ENCODE peak calls at places on chromosomes 4 and X, in nine cellular contexts. One of them, this sample, is unnamed.

GRCh38 chrX:134544614-134545255 is 84.8 kb downstream of the HPRT1 start:
- DNase-seq in GM18507: no peak
- DNase-seq in NCI-H2029: peak
- DNase-seq in GM12892: no peak
- DNase-seq in mucosa of gallbladder: no peak
- DNase-seq in CD8-positive, alpha-beta T cell: no peak
- DNase-seq in caudate nucleus: no peak
- DNase-seq in stimulated activated CD8-positive, alpha-beta memory T cell treated with anti-CD3 and anti-CD28 coated beads, Interleukin-15, amount 100 ng/mL, for 24 hours: no peak
- DNase-seq in AG04449: no peak
- DNase-seq in this sample: no peak

GRCh38 chr4:100907465-100908454 is 389.9 kb upstream of the EMCN start:
- DNase-seq in CD8-positive, alpha-beta T cell: no peak
- DNase-seq in caudate nucleus: no peak
- DNase-seq in AG04449: no peak
- DNase-seq in stimulated activated CD8-positive, alpha-beta memory T cell treated with anti-CD3 and anti-CD28 coated beads, Interleukin-15, amount 100 ng/mL, for 24 hours: no peak
- DNase-seq in NCI-H2029: no peak
- DNase-seq in GM18507: no peak
- DNase-seq in GM12892: no peak
- DNase-seq in mucosa of gallbladder: no peak
- DNase-seq in this sample: no peak

GRCh38 chrX:50152421-50152820 is 48.4 kb downstream of the AKAP4 start:
- DNase-seq in stimulated activated CD8-positive, alpha-beta memory T cell treated with anti-CD3 and anti-CD28 coated beads, Interleukin-15, amount 100 ng/mL, for 24 hours: no peak
- DNase-seq in mucosa of gallbladder: no peak
- DNase-seq in NCI-H2029: no peak
- DNase-seq in GM12892: no peak
- DNase-seq in caudate nucleus: no peak
- DNase-seq in GM18507: no peak
- DNase-seq in AG04449: no peak
- DNase-seq in CD8-positive, alpha-beta T cell: no peak
- DNase-seq in this sample: no peak

GRCh38 chr4:127268367-127268766 is 364.4 kb upstream of the INTU start:
- DNase-seq in AG04449: no peak
- DNase-seq in caudate nucleus: no peak
- DNase-seq in GM18507: no peak
- DNase-seq in GM12892: no peak
- DNase-seq in stimulated activated CD8-positive, alpha-beta memory T cell treated with anti-CD3 and anti-CD28 coated beads, Interleukin-15, amount 100 ng/mL, for 24 hours: no peak
- DNase-seq in mucosa of gallbladder: no peak
- DNase-seq in CD8-positive, alpha-beta T cell: no peak
- DNase-seq in NCI-H2029: no peak
- DNase-seq in this sample: no peak

GRCh38 chrX:153495362-153495751 is 577 bp downstream of the BGN start:
- DNase-seq in AG04449: no peak
- DNase-seq in CD8-positive, alpha-beta T cell: no peak
- DNase-seq in mucosa of gallbladder: no peak
- DNase-seq in GM12892: no peak
- DNase-seq in NCI-H2029: no peak
- DNase-seq in caudate nucleus: no peak
- DNase-seq in stimulated activated CD8-positive, alpha-beta memory T cell treated with anti-CD3 and anti-CD28 coated beads, Interleukin-15, amount 100 ng/mL, for 24 hours: no peak
- DNase-seq in GM18507: no peak
- DNase-seq in this sample: no peak

GRCh38 chrX:154384284-154384892 is 5.3 kb downstream of the EMD start:
- DNase-seq in AG04449: no peak
- DNase-seq in GM12892: no peak
- DNase-seq in caudate nucleus: no peak
- DNase-seq in mucosa of gallbladder: no peak
- DNase-seq in NCI-H2029: no peak
- DNase-seq in GM18507: no peak
- DNase-seq in stimulated activated CD8-positive, alpha-beta memory T cell treated with anti-CD3 and anti-CD28 coated beads, Interleukin-15, amount 100 ng/mL, for 24 hours: no peak
- DNase-seq in CD8-positive, alpha-beta T cell: no peak
- DNase-seq in this sample: no peak

GRCh38 chr4:141021397-141022194 is 111.7 kb downstream of the RNF150 start:
- DNase-seq in stimulated activated CD8-positive, alpha-beta memory T cell treated with anti-CD3 and anti-CD28 coated beads, Interleukin-15, amount 100 ng/mL, for 24 hours: no peak
- DNase-seq in GM12892: no peak
- DNase-seq in mucosa of gallbladder: no peak
- DNase-seq in CD8-positive, alpha-beta T cell: no peak
- DNase-seq in GM18507: no peak
- DNase-seq in NCI-H2029: no peak
- DNase-seq in AG04449: no peak
- DNase-seq in caudate nucleus: no peak
- DNase-seq in this sample: no peak

GRCh38 chr4:121370729-121371325 is 10.0 kb downstream of the QRFPR start:
- DNase-seq in mucosa of gallbladder: peak
- DNase-seq in GM18507: no peak
- DNase-seq in AG04449: no peak
- DNase-seq in caudate nucleus: no peak
- DNase-seq in stimulated activated CD8-positive, alpha-beta memory T cell treated with anti-CD3 and anti-CD28 coated beads, Interleukin-15, amount 100 ng/mL, for 24 hours: no peak
- DNase-seq in CD8-positive, alpha-beta T cell: no peak
- DNase-seq in NCI-H2029: no peak
- DNase-seq in GM12892: no peak
- DNase-seq in this sample: no peak

GRCh38 chrX:20567108-20567507 is 300.4 kb upstream of the RPS6KA3 start:
- DNase-seq in NCI-H2029: no peak
- DNase-seq in caudate nucleus: no peak
- DNase-seq in AG04449: no peak
- DNase-seq in GM18507: no peak
- DNase-seq in mucosa of gallbladder: no peak
- DNase-seq in CD8-positive, alpha-beta T cell: no peak
- DNase-seq in stimulated activated CD8-positive, alpha-beta memory T cell treated with anti-CD3 and anti-CD28 coated beads, Interleukin-15, amount 100 ng/mL, for 24 hours: no peak
- DNase-seq in GM12892: no peak
- DNase-seq in this sample: no peak

GRCh38 chrX:110162131-110162530 is 155.8 kb downstream of the AMMECR1 start:
- DNase-seq in NCI-H2029: no peak
- DNase-seq in mucosa of gallbladder: no peak
- DNase-seq in caudate nucleus: no peak
- DNase-seq in CD8-positive, alpha-beta T cell: no peak
- DNase-seq in AG04449: no peak
- DNase-seq in stimulated activated CD8-positive, alpha-beta memory T cell treated with anti-CD3 and anti-CD28 coated beads, Interleukin-15, amount 100 ng/mL, for 24 hours: no peak
- DNase-seq in GM18507: no peak
- DNase-seq in GM12892: no peak
- DNase-seq in this sample: no peak

GRCh38 chr4:162015090-162015489 is 148.7 kb downstream of the FSTL5 start:
- DNase-seq in GM12892: no peak
- DNase-seq in GM18507: no peak
- DNase-seq in AG04449: peak
- DNase-seq in mucosa of gallbladder: no peak
- DNase-seq in NCI-H2029: no peak
- DNase-seq in caudate nucleus: no peak
- DNase-seq in CD8-positive, alpha-beta T cell: no peak
- DNase-seq in stimulated activated CD8-positive, alpha-beta memory T cell treated with anti-CD3 and anti-CD28 coated beads, Interleukin-15, amount 100 ng/mL, for 24 hours: no peak
- DNase-seq in this sample: peak

GRCh38 chrX:27842867-27843266 is 35.1 kb downstream of the MAGEB10 start:
- DNase-seq in CD8-positive, alpha-beta T cell: no peak
- DNase-seq in NCI-H2029: no peak
- DNase-seq in GM12892: no peak
- DNase-seq in stimulated activated CD8-positive, alpha-beta memory T cell treated with anti-CD3 and anti-CD28 coated beads, Interleukin-15, amount 100 ng/mL, for 24 hours: no peak
- DNase-seq in AG04449: no peak
- DNase-seq in caudate nucleus: no peak
- DNase-seq in GM18507: no peak
- DNase-seq in mucosa of gallbladder: no peak
- DNase-seq in this sample: no peak

GRCh38 chrX:139202742-139203410 is 327.7 kb upstream of the F9 start:
- DNase-seq in caudate nucleus: no peak
- DNase-seq in NCI-H2029: no peak
- DNase-seq in mucosa of gallbladder: no peak
- DNase-seq in GM12892: no peak
- DNase-seq in AG04449: no peak
- DNase-seq in CD8-positive, alpha-beta T cell: no peak
- DNase-seq in GM18507: no peak
- DNase-seq in stimulated activated CD8-positive, alpha-beta memory T cell treated with anti-CD3 and anti-CD28 coated beads, Interleukin-15, amount 100 ng/mL, for 24 hours: no peak
- DNase-seq in this sample: no peak

GRCh38 chr4:169311643-169312365 is 41.0 kb upstream of the SH3RF1 start:
- DNase-seq in caudate nucleus: no peak
- DNase-seq in GM12892: peak
- DNase-seq in CD8-positive, alpha-beta T cell: no peak
- DNase-seq in NCI-H2029: peak
- DNase-seq in mucosa of gallbladder: no peak
- DNase-seq in GM18507: peak
- DNase-seq in AG04449: no peak
- DNase-seq in stimulated activated CD8-positive, alpha-beta memory T cell treated with anti-CD3 and anti-CD28 coated beads, Interleukin-15, amount 100 ng/mL, for 24 hours: no peak
- DNase-seq in this sample: no peak

GRCh38 chr4:67770422-67770821 is 16.2 kb upstream of the GNRHR start:
- DNase-seq in GM12892: no peak
- DNase-seq in AG04449: no peak
- DNase-seq in caudate nucleus: no peak
- DNase-seq in mucosa of gallbladder: no peak
- DNase-seq in CD8-positive, alpha-beta T cell: no peak
- DNase-seq in stimulated activated CD8-positive, alpha-beta memory T cell treated with anti-CD3 and anti-CD28 coated beads, Interleukin-15, amount 100 ng/mL, for 24 hours: no peak
- DNase-seq in GM18507: no peak
- DNase-seq in NCI-H2029: no peak
- DNase-seq in this sample: no peak

GRCh38 chr4:2650276-2650675 is 105.9 kb downstream of the TNIP2 start:
- DNase-seq in NCI-H2029: no peak
- DNase-seq in stimulated activated CD8-positive, alpha-beta memory T cell treated with anti-CD3 and anti-CD28 coated beads, Interleukin-15, amount 100 ng/mL, for 24 hours: no peak
- DNase-seq in mucosa of gallbladder: no peak
- DNase-seq in caudate nucleus: no peak
- DNase-seq in GM18507: no peak
- DNase-seq in GM12892: no peak
- DNase-seq in AG04449: no peak
- DNase-seq in CD8-positive, alpha-beta T cell: no peak
- DNase-seq in this sample: no peak

GRCh38 chrX:2512501-2512900 is 11.7 kb upstream of the DHRSX start:
- DNase-seq in AG04449: no peak
- DNase-seq in CD8-positive, alpha-beta T cell: no peak
- DNase-seq in GM12892: no peak
- DNase-seq in mucosa of gallbladder: no peak
- DNase-seq in GM18507: no peak
- DNase-seq in NCI-H2029: no peak
- DNase-seq in stimulated activated CD8-positive, alpha-beta memory T cell treated with anti-CD3 and anti-CD28 coated beads, Interleukin-15, amount 100 ng/mL, for 24 hours: no peak
- DNase-seq in caudate nucleus: no peak
- DNase-seq in this sample: no peak

GRCh38 chr4:74770511-74770910 is 23.8 kb downstream of the BTC start:
- DNase-seq in AG04449: no peak
- DNase-seq in stimulated activated CD8-positive, alpha-beta memory T cell treated with anti-CD3 and anti-CD28 coated beads, Interleukin-15, amount 100 ng/mL, for 24 hours: no peak
- DNase-seq in CD8-positive, alpha-beta T cell: no peak
- DNase-seq in GM18507: no peak
- DNase-seq in GM12892: no peak
- DNase-seq in mucosa of gallbladder: no peak
- DNase-seq in caudate nucleus: no peak
- DNase-seq in NCI-H2029: no peak
- DNase-seq in this sample: no peak

GRCh38 chr4:67130411-67130810 is 414.9 kb downstream of the CENPC start:
- DNase-seq in mucosa of gallbladder: no peak
- DNase-seq in GM18507: no peak
- DNase-seq in stimulated activated CD8-positive, alpha-beta memory T cell treated with anti-CD3 and anti-CD28 coated beads, Interleukin-15, amount 100 ng/mL, for 24 hours: no peak
- DNase-seq in NCI-H2029: no peak
- DNase-seq in caudate nucleus: no peak
- DNase-seq in AG04449: no peak
- DNase-seq in GM12892: no peak
- DNase-seq in CD8-positive, alpha-beta T cell: no peak
- DNase-seq in this sample: no peak

GRCh38 chr4:150739591-150739990 is 157.6 kb downstream of the MAB21L2 start:
- DNase-seq in NCI-H2029: no peak
- DNase-seq in AG04449: no peak
- DNase-seq in GM18507: no peak
- DNase-seq in GM12892: no peak
- DNase-seq in CD8-positive, alpha-beta T cell: no peak
- DNase-seq in mucosa of gallbladder: no peak
- DNase-seq in stimulated activated CD8-positive, alpha-beta memory T cell treated with anti-CD3 and anti-CD28 coated beads, Interleukin-15, amount 100 ng/mL, for 24 hours: no peak
- DNase-seq in caudate nucleus: no peak
- DNase-seq in this sample: no peak

GRCh38 chr4:1112174-1112820 is 1.1 kb downstream of the RNF212 start:
- DNase-seq in GM12892: no peak
- DNase-seq in caudate nucleus: no peak
- DNase-seq in mucosa of gallbladder: no peak
- DNase-seq in CD8-positive, alpha-beta T cell: no peak
- DNase-seq in stimulated activated CD8-positive, alpha-beta memory T cell treated with anti-CD3 and anti-CD28 coated beads, Interleukin-15, amount 100 ng/mL, for 24 hours: no peak
- DNase-seq in GM18507: no peak
- DNase-seq in AG04449: no peak
- DNase-seq in NCI-H2029: no peak
- DNase-seq in this sample: no peak

GRCh38 chrX:39212456-39212855 is 411.2 kb downstream of the MID1IP1 start:
- DNase-seq in caudate nucleus: no peak
- DNase-seq in GM18507: no peak
- DNase-seq in AG04449: no peak
- DNase-seq in GM12892: no peak
- DNase-seq in CD8-positive, alpha-beta T cell: no peak
- DNase-seq in mucosa of gallbladder: no peak
- DNase-seq in NCI-H2029: no peak
- DNase-seq in stimulated activated CD8-positive, alpha-beta memory T cell treated with anti-CD3 and anti-CD28 coated beads, Interleukin-15, amount 100 ng/mL, for 24 hours: no peak
- DNase-seq in this sample: no peak

GRCh38 chrX:141857479-141857878 is 19.4 kb downstream of the MAGEC3 start:
- DNase-seq in CD8-positive, alpha-beta T cell: no peak
- DNase-seq in GM12892: no peak
- DNase-seq in GM18507: no peak
- DNase-seq in mucosa of gallbladder: no peak
- DNase-seq in AG04449: no peak
- DNase-seq in NCI-H2029: no peak
- DNase-seq in stimulated activated CD8-positive, alpha-beta memory T cell treated with anti-CD3 and anti-CD28 coated beads, Interleukin-15, amount 100 ng/mL, for 24 hours: no peak
- DNase-seq in caudate nucleus: no peak
- DNase-seq in this sample: no peak

GRCh38 chrX:118727686-118728339 is 407 bp downstream of the IL13RA1 start:
- DNase-seq in mucosa of gallbladder: peak
- DNase-seq in NCI-H2029: no peak
- DNase-seq in AG04449: no peak
- DNase-seq in GM12892: no peak
- DNase-seq in GM18507: no peak
- DNase-seq in caudate nucleus: no peak
- DNase-seq in stimulated activated CD8-positive, alpha-beta memory T cell treated with anti-CD3 and anti-CD28 coated beads, Interleukin-15, amount 100 ng/mL, for 24 hours: no peak
- DNase-seq in CD8-positive, alpha-beta T cell: no peak
- DNase-seq in this sample: no peak

GRCh38 chrX:21374163-21374993 is at the start of gene CNKSR2:
- DNase-seq in caudate nucleus: peak
- DNase-seq in GM12892: peak
- DNase-seq in mucosa of gallbladder: no peak
- DNase-seq in NCI-H2029: peak
- DNase-seq in CD8-positive, alpha-beta T cell: peak
- DNase-seq in AG04449: no peak
- DNase-seq in GM18507: peak
- DNase-seq in stimulated activated CD8-positive, alpha-beta memory T cell treated with anti-CD3 and anti-CD28 coated beads, Interleukin-15, amount 100 ng/mL, for 24 hours: peak
- DNase-seq in this sample: no peak

GRCh38 chr4:11704136-11704535 is 275.4 kb upstream of the HS3ST1 start:
- DNase-seq in caudate nucleus: no peak
- DNase-seq in CD8-positive, alpha-beta T cell: no peak
- DNase-seq in NCI-H2029: no peak
- DNase-seq in AG04449: no peak
- DNase-seq in GM18507: no peak
- DNase-seq in stimulated activated CD8-positive, alpha-beta memory T cell treated with anti-CD3 and anti-CD28 coated beads, Interleukin-15, amount 100 ng/mL, for 24 hours: no peak
- DNase-seq in mucosa of gallbladder: no peak
- DNase-seq in GM12892: no peak
- DNase-seq in this sample: no peak

GRCh38 chr4:70759627-70760026 is 37.9 kb downstream of the RUFY3 start:
- DNase-seq in NCI-H2029: no peak
- DNase-seq in GM18507: no peak
- DNase-seq in stimulated activated CD8-positive, alpha-beta memory T cell treated with anti-CD3 and anti-CD28 coated beads, Interleukin-15, amount 100 ng/mL, for 24 hours: no peak
- DNase-seq in GM12892: no peak
- DNase-seq in AG04449: no peak
- DNase-seq in caudate nucleus: no peak
- DNase-seq in CD8-positive, alpha-beta T cell: no peak
- DNase-seq in mucosa of gallbladder: no peak
- DNase-seq in this sample: no peak

This sample was measured in BJ.